ENCODE peak calls at places on chromosomes 3 and 15, in five cellular contexts. N is fibroblast of mammary gland; H is fibroblast of lung; F is HepG2; D is activated CD4-positive, alpha-beta T cell treated with anti-CD3 and anti-CD28 coated beads for 4 hours. G is an unnamed sample.

GRCh38 chr3:45223889-45224730 is 2.0 kb downstream of the TMEM158 start:
- DNase-seq in N (peak), H (peak), F (no peak), D (peak), G (no peak)

GRCh38 chr15:92012368-92012629 is 158.8 kb downstream of the SLCO3A1 start:
- DNase-seq in N (peak), F (no peak), D (peak), H (peak), G (no peak)

GRCh38 chr3:52724511-52724910 is 18.6 kb downstream of the SPCS1 start:
- DNase-seq in F (peak), H (no peak), N (no peak), D (no peak), G (no peak)

GRCh38 chr3:109081746-109082510 is 36.0 kb downstream of the MORC1 start:
- DNase-seq in F (peak), D (peak), N (peak), H (peak), G (no peak)

GRCh38 chr15:29612701-29613100 is 209.6 kb downstream of the TJP1 start:
- DNase-seq in H (peak), F (no peak), N (no peak), D (no peak), G (no peak)

GRCh38 chr3:182490601-182491485 is 302.5 kb upstream of the ATP11B start:
- DNase-seq in N (peak), D (no peak), H (peak), F (peak), G (no peak)

GRCh38 chr3:147370316-147370715 is 36.0 kb downstream of the ZIC4 start:
- DNase-seq in F (no peak), H (no peak), D (no peak), N (no peak), G (no peak)

GRCh38 chr15:58424722-58425121 is 7.1 kb upstream of the LIPC start:
- DNase-seq in F (no peak), N (no peak), H (no peak), D (no peak), G (no peak)

GRCh38 chr15:60672400-60672799 is 193.5 kb upstream of the ICE2 start:
- DNase-seq in H (no peak), N (no peak), D (no peak), F (peak), G (no peak)